ENCODE peak calls at places on chromosome 3, in ten cellular contexts. One of them, this sample, is unnamed.

GRCh38 chr3:112425858-112426750 is 73.2 kb downstream of the BTLA start:
- DNase-seq in activated naive CD4-positive, alpha-beta T cell: no peak
- DNase-seq in suprapubic skin: no peak
- DNase-seq in keratinocyte: no peak
- DNase-seq in effector CD4-positive, alpha-beta T cell: no peak
- DNase-seq in RWPE1: no peak
- DNase-seq in stimulated activated CD4-positive, alpha-beta T cell treated with anti-CD3 and anti-CD28 coated beads, Interleukin-4, amount 100 ng/mL, for 24 hours: no peak
- DNase-seq in EH: no peak
- DNase-seq in left ventricle myocardium inferior: no peak
- DNase-seq in stimulated activated CD8-positive, alpha-beta memory T cell treated with anti-CD3 and anti-CD28 coated beads, Interleukin-12 subunit alpha, Interleukin-12 subunit beta, amount 100 ng/mL, for 4 hours: no peak
- DNase-seq in this sample: no peak

GRCh38 chr3:101680466-101680865 is 3.5 kb upstream of the ZBTB11 start:
- DNase-seq in activated naive CD4-positive, alpha-beta T cell: no peak
- DNase-seq in suprapubic skin: no peak
- DNase-seq in keratinocyte: no peak
- DNase-seq in effector CD4-positive, alpha-beta T cell: no peak
- DNase-seq in RWPE1: no peak
- DNase-seq in stimulated activated CD4-positive, alpha-beta T cell treated with anti-CD3 and anti-CD28 coated beads, Interleukin-4, amount 100 ng/mL, for 24 hours: no peak
- DNase-seq in EH: no peak
- DNase-seq in left ventricle myocardium inferior: no peak
- DNase-seq in stimulated activated CD8-positive, alpha-beta memory T cell treated with anti-CD3 and anti-CD28 coated beads, Interleukin-12 subunit alpha, Interleukin-12 subunit beta, amount 100 ng/mL, for 4 hours: no peak
- DNase-seq in this sample: no peak

GRCh38 chr3:159732172-159733111 is 256.2 kb upstream of the IL12A start:
- DNase-seq in activated naive CD4-positive, alpha-beta T cell: no peak
- DNase-seq in suprapubic skin: no peak
- DNase-seq in keratinocyte: no peak
- DNase-seq in effector CD4-positive, alpha-beta T cell: no peak
- DNase-seq in RWPE1: peak; percentile 57
- DNase-seq in stimulated activated CD4-positive, alpha-beta T cell treated with anti-CD3 and anti-CD28 coated beads, Interleukin-4, amount 100 ng/mL, for 24 hours: no peak
- DNase-seq in EH: peak; percentile 98
- DNase-seq in left ventricle myocardium inferior: no peak
- DNase-seq in stimulated activated CD8-positive, alpha-beta memory T cell treated with anti-CD3 and anti-CD28 coated beads, Interleukin-12 subunit alpha, Interleukin-12 subunit beta, amount 100 ng/mL, for 4 hours: no peak
- DNase-seq in this sample: no peak

GRCh38 chr3:17782751-17783150 is 40.3 kb upstream of the TBC1D5 start:
- DNase-seq in activated naive CD4-positive, alpha-beta T cell: no peak
- DNase-seq in suprapubic skin: no peak
- DNase-seq in keratinocyte: no peak
- DNase-seq in effector CD4-positive, alpha-beta T cell: no peak
- DNase-seq in RWPE1: no peak
- DNase-seq in stimulated activated CD4-positive, alpha-beta T cell treated with anti-CD3 and anti-CD28 coated beads, Interleukin-4, amount 100 ng/mL, for 24 hours: no peak
- DNase-seq in EH: no peak
- DNase-seq in left ventricle myocardium inferior: no peak
- DNase-seq in stimulated activated CD8-positive, alpha-beta memory T cell treated with anti-CD3 and anti-CD28 coated beads, Interleukin-12 subunit alpha, Interleukin-12 subunit beta, amount 100 ng/mL, for 4 hours: no peak
- DNase-seq in this sample: no peak

GRCh38 chr3:23712656-23713559 is 92.8 kb upstream of the UBE2E1 start:
- DNase-seq in activated naive CD4-positive, alpha-beta T cell: no peak
- DNase-seq in suprapubic skin: no peak
- DNase-seq in keratinocyte: no peak
- DNase-seq in effector CD4-positive, alpha-beta T cell: no peak
- DNase-seq in RWPE1: no peak
- DNase-seq in stimulated activated CD4-positive, alpha-beta T cell treated with anti-CD3 and anti-CD28 coated beads, Interleukin-4, amount 100 ng/mL, for 24 hours: no peak
- DNase-seq in EH: peak; percentile 97
- DNase-seq in left ventricle myocardium inferior: peak; percentile 27
- DNase-seq in stimulated activated CD8-positive, alpha-beta memory T cell treated with anti-CD3 and anti-CD28 coated beads, Interleukin-12 subunit alpha, Interleukin-12 subunit beta, amount 100 ng/mL, for 4 hours: no peak
- DNase-seq in this sample: no peak

GRCh38 chr3:142210608-142211007 is 14.8 kb downstream of the GK5 start:
- DNase-seq in activated naive CD4-positive, alpha-beta T cell: no peak
- DNase-seq in suprapubic skin: no peak
- DNase-seq in keratinocyte: no peak
- DNase-seq in effector CD4-positive, alpha-beta T cell: no peak
- DNase-seq in RWPE1: no peak
- DNase-seq in stimulated activated CD4-positive, alpha-beta T cell treated with anti-CD3 and anti-CD28 coated beads, Interleukin-4, amount 100 ng/mL, for 24 hours: no peak
- DNase-seq in EH: peak; percentile 9
- DNase-seq in left ventricle myocardium inferior: no peak
- DNase-seq in stimulated activated CD8-positive, alpha-beta memory T cell treated with anti-CD3 and anti-CD28 coated beads, Interleukin-12 subunit alpha, Interleukin-12 subunit beta, amount 100 ng/mL, for 4 hours: no peak
- DNase-seq in this sample: no peak

GRCh38 chr3:75906555-75907112 is 121.3 kb upstream of the ZNF717 start:
- DNase-seq in activated naive CD4-positive, alpha-beta T cell: no peak
- DNase-seq in suprapubic skin: no peak
- DNase-seq in keratinocyte: no peak
- DNase-seq in effector CD4-positive, alpha-beta T cell: no peak
- DNase-seq in RWPE1: no peak
- DNase-seq in stimulated activated CD4-positive, alpha-beta T cell treated with anti-CD3 and anti-CD28 coated beads, Interleukin-4, amount 100 ng/mL, for 24 hours: no peak
- DNase-seq in EH: no peak
- DNase-seq in left ventricle myocardium inferior: no peak
- DNase-seq in stimulated activated CD8-positive, alpha-beta memory T cell treated with anti-CD3 and anti-CD28 coated beads, Interleukin-12 subunit alpha, Interleukin-12 subunit beta, amount 100 ng/mL, for 4 hours: no peak
- DNase-seq in this sample: no peak

GRCh38 chr3:3551976-3552375 is 247.3 kb upstream of the LRRN1 start:
- DNase-seq in activated naive CD4-positive, alpha-beta T cell: no peak
- DNase-seq in suprapubic skin: no peak
- DNase-seq in keratinocyte: no peak
- DNase-seq in effector CD4-positive, alpha-beta T cell: no peak
- DNase-seq in RWPE1: no peak
- DNase-seq in stimulated activated CD4-positive, alpha-beta T cell treated with anti-CD3 and anti-CD28 coated beads, Interleukin-4, amount 100 ng/mL, for 24 hours: no peak
- DNase-seq in EH: peak; percentile 7
- DNase-seq in left ventricle myocardium inferior: no peak
- DNase-seq in stimulated activated CD8-positive, alpha-beta memory T cell treated with anti-CD3 and anti-CD28 coated beads, Interleukin-12 subunit alpha, Interleukin-12 subunit beta, amount 100 ng/mL, for 4 hours: no peak
- DNase-seq in this sample: no peak

GRCh38 chr3:86388848-86389247 is 602.1 kb downstream of the VGLL3 start:
- DNase-seq in activated naive CD4-positive, alpha-beta T cell: no peak
- DNase-seq in suprapubic skin: no peak
- DNase-seq in keratinocyte: no peak
- DNase-seq in effector CD4-positive, alpha-beta T cell: no peak
- DNase-seq in RWPE1: no peak
- DNase-seq in stimulated activated CD4-positive, alpha-beta T cell treated with anti-CD3 and anti-CD28 coated beads, Interleukin-4, amount 100 ng/mL, for 24 hours: no peak
- DNase-seq in EH: no peak
- DNase-seq in left ventricle myocardium inferior: no peak
- DNase-seq in stimulated activated CD8-positive, alpha-beta memory T cell treated with anti-CD3 and anti-CD28 coated beads, Interleukin-12 subunit alpha, Interleukin-12 subunit beta, amount 100 ng/mL, for 4 hours: no peak
- DNase-seq in this sample: no peak

GRCh38 chr3:106963446-106963845 is 413.8 kb upstream of the CCDC54 start:
- DNase-seq in activated naive CD4-positive, alpha-beta T cell: no peak
- DNase-seq in suprapubic skin: no peak
- DNase-seq in keratinocyte: no peak
- DNase-seq in effector CD4-positive, alpha-beta T cell: no peak
- DNase-seq in RWPE1: no peak
- DNase-seq in stimulated activated CD4-positive, alpha-beta T cell treated with anti-CD3 and anti-CD28 coated beads, Interleukin-4, amount 100 ng/mL, for 24 hours: no peak
- DNase-seq in EH: peak; percentile 85
- DNase-seq in left ventricle myocardium inferior: no peak
- DNase-seq in stimulated activated CD8-positive, alpha-beta memory T cell treated with anti-CD3 and anti-CD28 coated beads, Interleukin-12 subunit alpha, Interleukin-12 subunit beta, amount 100 ng/mL, for 4 hours: no peak
- DNase-seq in this sample: no peak

GRCh38 chr3:135965129-135965505 is 411 bp upstream of the PPP2R3A start:
- DNase-seq in activated naive CD4-positive, alpha-beta T cell: no peak
- DNase-seq in suprapubic skin: no peak
- DNase-seq in keratinocyte: no peak
- DNase-seq in effector CD4-positive, alpha-beta T cell: no peak
- DNase-seq in RWPE1: no peak
- DNase-seq in stimulated activated CD4-positive, alpha-beta T cell treated with anti-CD3 and anti-CD28 coated beads, Interleukin-4, amount 100 ng/mL, for 24 hours: no peak
- DNase-seq in EH: no peak
- DNase-seq in left ventricle myocardium inferior: no peak
- DNase-seq in stimulated activated CD8-positive, alpha-beta memory T cell treated with anti-CD3 and anti-CD28 coated beads, Interleukin-12 subunit alpha, Interleukin-12 subunit beta, amount 100 ng/mL, for 4 hours: no peak
- DNase-seq in this sample: no peak

GRCh38 chr3:113241292-113242033 is 30.1 kb downstream of the BOC start:
- DNase-seq in activated naive CD4-positive, alpha-beta T cell: no peak
- DNase-seq in suprapubic skin: no peak
- DNase-seq in keratinocyte: no peak
- DNase-seq in effector CD4-positive, alpha-beta T cell: no peak
- DNase-seq in RWPE1: no peak
- DNase-seq in stimulated activated CD4-positive, alpha-beta T cell treated with anti-CD3 and anti-CD28 coated beads, Interleukin-4, amount 100 ng/mL, for 24 hours: no peak
- DNase-seq in EH: peak; percentile 66
- DNase-seq in left ventricle myocardium inferior: no peak
- DNase-seq in stimulated activated CD8-positive, alpha-beta memory T cell treated with anti-CD3 and anti-CD28 coated beads, Interleukin-12 subunit alpha, Interleukin-12 subunit beta, amount 100 ng/mL, for 4 hours: no peak
- DNase-seq in this sample: no peak

GRCh38 chr3:60998855-60999254 is 252.4 kb downstream of the FHIT start:
- DNase-seq in activated naive CD4-positive, alpha-beta T cell: no peak
- DNase-seq in suprapubic skin: no peak
- DNase-seq in keratinocyte: no peak
- DNase-seq in effector CD4-positive, alpha-beta T cell: no peak
- DNase-seq in RWPE1: no peak
- DNase-seq in stimulated activated CD4-positive, alpha-beta T cell treated with anti-CD3 and anti-CD28 coated beads, Interleukin-4, amount 100 ng/mL, for 24 hours: no peak
- DNase-seq in EH: no peak
- DNase-seq in left ventricle myocardium inferior: no peak
- DNase-seq in stimulated activated CD8-positive, alpha-beta memory T cell treated with anti-CD3 and anti-CD28 coated beads, Interleukin-12 subunit alpha, Interleukin-12 subunit beta, amount 100 ng/mL, for 4 hours: no peak
- DNase-seq in this sample: no peak

GRCh38 chr3:79086514-79086913 is 681.3 kb downstream of the ROBO1 start:
- DNase-seq in activated naive CD4-positive, alpha-beta T cell: no peak
- DNase-seq in suprapubic skin: no peak
- DNase-seq in keratinocyte: peak; percentile 1
- DNase-seq in effector CD4-positive, alpha-beta T cell: no peak
- DNase-seq in RWPE1: peak; percentile 16
- DNase-seq in stimulated activated CD4-positive, alpha-beta T cell treated with anti-CD3 and anti-CD28 coated beads, Interleukin-4, amount 100 ng/mL, for 24 hours: no peak
- DNase-seq in EH: peak; percentile 69
- DNase-seq in left ventricle myocardium inferior: no peak
- DNase-seq in stimulated activated CD8-positive, alpha-beta memory T cell treated with anti-CD3 and anti-CD28 coated beads, Interleukin-12 subunit alpha, Interleukin-12 subunit beta, amount 100 ng/mL, for 4 hours: no peak
- DNase-seq in this sample: peak; percentile 28

GRCh38 chr3:57948782-57949242 is 59.4 kb upstream of the FLNB start:
- DNase-seq in activated naive CD4-positive, alpha-beta T cell: no peak
- DNase-seq in suprapubic skin: no peak
- DNase-seq in keratinocyte: no peak
- DNase-seq in effector CD4-positive, alpha-beta T cell: no peak
- DNase-seq in RWPE1: no peak
- DNase-seq in stimulated activated CD4-positive, alpha-beta T cell treated with anti-CD3 and anti-CD28 coated beads, Interleukin-4, amount 100 ng/mL, for 24 hours: no peak
- DNase-seq in EH: no peak
- DNase-seq in left ventricle myocardium inferior: no peak
- DNase-seq in stimulated activated CD8-positive, alpha-beta memory T cell treated with anti-CD3 and anti-CD28 coated beads, Interleukin-12 subunit alpha, Interleukin-12 subunit beta, amount 100 ng/mL, for 4 hours: no peak
- DNase-seq in this sample: no peak

GRCh38 chr3:150132101-150132749 is 161.5 kb upstream of the PFN2 start:
- DNase-seq in activated naive CD4-positive, alpha-beta T cell: no peak
- DNase-seq in suprapubic skin: no peak
- DNase-seq in keratinocyte: no peak
- DNase-seq in effector CD4-positive, alpha-beta T cell: no peak
- DNase-seq in RWPE1: no peak
- DNase-seq in stimulated activated CD4-positive, alpha-beta T cell treated with anti-CD3 and anti-CD28 coated beads, Interleukin-4, amount 100 ng/mL, for 24 hours: no peak
- DNase-seq in EH: peak; percentile 49
- DNase-seq in left ventricle myocardium inferior: no peak
- DNase-seq in stimulated activated CD8-positive, alpha-beta memory T cell treated with anti-CD3 and anti-CD28 coated beads, Interleukin-12 subunit alpha, Interleukin-12 subunit beta, amount 100 ng/mL, for 4 hours: no peak
- DNase-seq in this sample: no peak

GRCh38 chr3:115436767-115437301 is 186.5 kb upstream of the GAP43 start:
- DNase-seq in activated naive CD4-positive, alpha-beta T cell: no peak
- DNase-seq in suprapubic skin: no peak
- DNase-seq in keratinocyte: no peak
- DNase-seq in effector CD4-positive, alpha-beta T cell: no peak
- DNase-seq in RWPE1: peak; percentile 71
- DNase-seq in stimulated activated CD4-positive, alpha-beta T cell treated with anti-CD3 and anti-CD28 coated beads, Interleukin-4, amount 100 ng/mL, for 24 hours: no peak
- DNase-seq in EH: peak; percentile 98
- DNase-seq in left ventricle myocardium inferior: no peak
- DNase-seq in stimulated activated CD8-positive, alpha-beta memory T cell treated with anti-CD3 and anti-CD28 coated beads, Interleukin-12 subunit alpha, Interleukin-12 subunit beta, amount 100 ng/mL, for 4 hours: no peak
- DNase-seq in this sample: peak; percentile 23

GRCh38 chr3:27568393-27568792 is 84.2 kb upstream of the SLC4A7 start:
- DNase-seq in activated naive CD4-positive, alpha-beta T cell: no peak
- DNase-seq in suprapubic skin: peak; percentile 76
- DNase-seq in keratinocyte: no peak
- DNase-seq in effector CD4-positive, alpha-beta T cell: no peak
- DNase-seq in RWPE1: peak; percentile 55
- DNase-seq in stimulated activated CD4-positive, alpha-beta T cell treated with anti-CD3 and anti-CD28 coated beads, Interleukin-4, amount 100 ng/mL, for 24 hours: no peak
- DNase-seq in EH: peak; percentile 98
- DNase-seq in left ventricle myocardium inferior: peak; percentile 60
- DNase-seq in stimulated activated CD8-positive, alpha-beta memory T cell treated with anti-CD3 and anti-CD28 coated beads, Interleukin-12 subunit alpha, Interleukin-12 subunit beta, amount 100 ng/mL, for 4 hours: no peak
- DNase-seq in this sample: no peak

GRCh38 chr3:142359367-142359766 is 88.5 kb downstream of the XRN1 start:
- DNase-seq in activated naive CD4-positive, alpha-beta T cell: no peak
- DNase-seq in suprapubic skin: no peak
- DNase-seq in keratinocyte: no peak
- DNase-seq in effector CD4-positive, alpha-beta T cell: no peak
- DNase-seq in RWPE1: no peak
- DNase-seq in stimulated activated CD4-positive, alpha-beta T cell treated with anti-CD3 and anti-CD28 coated beads, Interleukin-4, amount 100 ng/mL, for 24 hours: no peak
- DNase-seq in EH: no peak
- DNase-seq in left ventricle myocardium inferior: no peak
- DNase-seq in stimulated activated CD8-positive, alpha-beta memory T cell treated with anti-CD3 and anti-CD28 coated beads, Interleukin-12 subunit alpha, Interleukin-12 subunit beta, amount 100 ng/mL, for 4 hours: no peak
- DNase-seq in this sample: no peak

GRCh38 chr3:125356140-125357026 is 18.7 kb downstream of the ZNF148 start:
- DNase-seq in activated naive CD4-positive, alpha-beta T cell: no peak
- DNase-seq in suprapubic skin: no peak
- DNase-seq in keratinocyte: no peak
- DNase-seq in effector CD4-positive, alpha-beta T cell: no peak
- DNase-seq in RWPE1: no peak
- DNase-seq in stimulated activated CD4-positive, alpha-beta T cell treated with anti-CD3 and anti-CD28 coated beads, Interleukin-4, amount 100 ng/mL, for 24 hours: no peak
- DNase-seq in EH: no peak
- DNase-seq in left ventricle myocardium inferior: no peak
- DNase-seq in stimulated activated CD8-positive, alpha-beta memory T cell treated with anti-CD3 and anti-CD28 coated beads, Interleukin-12 subunit alpha, Interleukin-12 subunit beta, amount 100 ng/mL, for 4 hours: no peak
- DNase-seq in this sample: no peak

GRCh38 chr3:53721187-53721946 is 124.9 kb downstream of the CHDH start:
- DNase-seq in activated naive CD4-positive, alpha-beta T cell: no peak
- DNase-seq in suprapubic skin: no peak
- DNase-seq in keratinocyte: no peak
- DNase-seq in effector CD4-positive, alpha-beta T cell: no peak
- DNase-seq in RWPE1: no peak
- DNase-seq in stimulated activated CD4-positive, alpha-beta T cell treated with anti-CD3 and anti-CD28 coated beads, Interleukin-4, amount 100 ng/mL, for 24 hours: no peak
- DNase-seq in EH: peak; percentile 24
- DNase-seq in left ventricle myocardium inferior: no peak
- DNase-seq in stimulated activated CD8-positive, alpha-beta memory T cell treated with anti-CD3 and anti-CD28 coated beads, Interleukin-12 subunit alpha, Interleukin-12 subunit beta, amount 100 ng/mL, for 4 hours: no peak
- DNase-seq in this sample: no peak

GRCh38 chr3:4421121-4421520 is 45.9 kb downstream of the SUMF1 start:
- DNase-seq in activated naive CD4-positive, alpha-beta T cell: no peak
- DNase-seq in suprapubic skin: no peak
- DNase-seq in keratinocyte: peak; percentile 32
- DNase-seq in effector CD4-positive, alpha-beta T cell: no peak
- DNase-seq in RWPE1: peak; percentile 60
- DNase-seq in stimulated activated CD4-positive, alpha-beta T cell treated with anti-CD3 and anti-CD28 coated beads, Interleukin-4, amount 100 ng/mL, for 24 hours: peak; percentile 30
- DNase-seq in EH: peak; percentile 53
- DNase-seq in left ventricle myocardium inferior: no peak
- DNase-seq in stimulated activated CD8-positive, alpha-beta memory T cell treated with anti-CD3 and anti-CD28 coated beads, Interleukin-12 subunit alpha, Interleukin-12 subunit beta, amount 100 ng/mL, for 4 hours: no peak
- DNase-seq in this sample: no peak

GRCh38 chr3:171461087-171461917 is 1.1 kb upstream of the TNIK start:
- DNase-seq in activated naive CD4-positive, alpha-beta T cell: no peak
- DNase-seq in suprapubic skin: no peak
- DNase-seq in keratinocyte: peak; percentile 13
- DNase-seq in effector CD4-positive, alpha-beta T cell: peak; percentile 12
- DNase-seq in RWPE1: peak; percentile 67
- DNase-seq in stimulated activated CD4-positive, alpha-beta T cell treated with anti-CD3 and anti-CD28 coated beads, Interleukin-4, amount 100 ng/mL, for 24 hours: peak; percentile 42
- DNase-seq in EH: no peak
- DNase-seq in left ventricle myocardium inferior: no peak
- DNase-seq in stimulated activated CD8-positive, alpha-beta memory T cell treated with anti-CD3 and anti-CD28 coated beads, Interleukin-12 subunit alpha, Interleukin-12 subunit beta, amount 100 ng/mL, for 4 hours: no peak
- DNase-seq in this sample: no peak

GRCh38 chr3:189282751-189283150 is 111.0 kb downstream of the TPRG1 start:
- DNase-seq in activated naive CD4-positive, alpha-beta T cell: no peak
- DNase-seq in suprapubic skin: no peak
- DNase-seq in keratinocyte: no peak
- DNase-seq in effector CD4-positive, alpha-beta T cell: no peak
- DNase-seq in RWPE1: peak; percentile 44
- DNase-seq in stimulated activated CD4-positive, alpha-beta T cell treated with anti-CD3 and anti-CD28 coated beads, Interleukin-4, amount 100 ng/mL, for 24 hours: no peak
- DNase-seq in EH: peak; percentile 18
- DNase-seq in left ventricle myocardium inferior: no peak
- DNase-seq in stimulated activated CD8-positive, alpha-beta memory T cell treated with anti-CD3 and anti-CD28 coated beads, Interleukin-12 subunit alpha, Interleukin-12 subunit beta, amount 100 ng/mL, for 4 hours: no peak
- DNase-seq in this sample: no peak

GRCh38 chr3:156093966-156094365 is 26.4 kb upstream of the KCNAB1 start:
- DNase-seq in activated naive CD4-positive, alpha-beta T cell: no peak
- DNase-seq in suprapubic skin: no peak
- DNase-seq in keratinocyte: no peak
- DNase-seq in effector CD4-positive, alpha-beta T cell: no peak
- DNase-seq in RWPE1: no peak
- DNase-seq in stimulated activated CD4-positive, alpha-beta T cell treated with anti-CD3 and anti-CD28 coated beads, Interleukin-4, amount 100 ng/mL, for 24 hours: no peak
- DNase-seq in EH: no peak
- DNase-seq in left ventricle myocardium inferior: no peak
- DNase-seq in stimulated activated CD8-positive, alpha-beta memory T cell treated with anti-CD3 and anti-CD28 coated beads, Interleukin-12 subunit alpha, Interleukin-12 subunit beta, amount 100 ng/mL, for 4 hours: no peak
- DNase-seq in this sample: no peak

GRCh38 chr3:10835406-10835805 is 19.4 kb downstream of the SLC6A11 start:
- DNase-seq in activated naive CD4-positive, alpha-beta T cell: no peak
- DNase-seq in suprapubic skin: no peak
- DNase-seq in keratinocyte: no peak
- DNase-seq in effector CD4-positive, alpha-beta T cell: no peak
- DNase-seq in RWPE1: no peak
- DNase-seq in stimulated activated CD4-positive, alpha-beta T cell treated with anti-CD3 and anti-CD28 coated beads, Interleukin-4, amount 100 ng/mL, for 24 hours: no peak
- DNase-seq in EH: no peak
- DNase-seq in left ventricle myocardium inferior: no peak
- DNase-seq in stimulated activated CD8-positive, alpha-beta memory T cell treated with anti-CD3 and anti-CD28 coated beads, Interleukin-12 subunit alpha, Interleukin-12 subunit beta, amount 100 ng/mL, for 4 hours: no peak
- DNase-seq in this sample: no peak

GRCh38 chr3:94234177-94234788 is 171.4 kb downstream of the NSUN3 start:
- DNase-seq in activated naive CD4-positive, alpha-beta T cell: no peak
- DNase-seq in suprapubic skin: no peak
- DNase-seq in keratinocyte: no peak
- DNase-seq in effector CD4-positive, alpha-beta T cell: peak; percentile 1
- DNase-seq in RWPE1: peak; percentile 15
- DNase-seq in stimulated activated CD4-positive, alpha-beta T cell treated with anti-CD3 and anti-CD28 coated beads, Interleukin-4, amount 100 ng/mL, for 24 hours: no peak
- DNase-seq in EH: peak; percentile 29
- DNase-seq in left ventricle myocardium inferior: no peak
- DNase-seq in stimulated activated CD8-positive, alpha-beta memory T cell treated with anti-CD3 and anti-CD28 coated beads, Interleukin-12 subunit alpha, Interleukin-12 subunit beta, amount 100 ng/mL, for 4 hours: no peak
- DNase-seq in this sample: no peak

GRCh38 chr3:8867646-8868045 is 95.6 kb downstream of the RAD18 start:
- DNase-seq in activated naive CD4-positive, alpha-beta T cell: no peak
- DNase-seq in suprapubic skin: no peak
- DNase-seq in keratinocyte: no peak
- DNase-seq in effector CD4-positive, alpha-beta T cell: no peak
- DNase-seq in RWPE1: no peak
- DNase-seq in stimulated activated CD4-positive, alpha-beta T cell treated with anti-CD3 and anti-CD28 coated beads, Interleukin-4, amount 100 ng/mL, for 24 hours: no peak
- DNase-seq in EH: no peak
- DNase-seq in left ventricle myocardium inferior: no peak
- DNase-seq in stimulated activated CD8-positive, alpha-beta memory T cell treated with anti-CD3 and anti-CD28 coated beads, Interleukin-12 subunit alpha, Interleukin-12 subunit beta, amount 100 ng/mL, for 4 hours: no peak
- DNase-seq in this sample: no peak

This sample was measured in omental fat pad.